ENCODE peak calls at places on chromosomes 2 and 18, in four cellular contexts. T is psoas muscle, O is HFF-Myc, B is bronchial epithelial cell. G is an unnamed sample.

GRCh38 chr2:186576614-186577013 is 13.2 kb upstream of the ITGAV start:
- DNase-seq in B (no peak), T (no peak), O (no peak), G (no peak)

GRCh38 chr2:207861789-207862188 is 92.1 kb upstream of the FZD5 start:
- DNase-seq in O (no peak), B (no peak), T (no peak), G (no peak)

GRCh38 chr2:66714651-66715050 is 279.7 kb downstream of the MEIS1 start:
- DNase-seq in O (no peak), T (no peak), B (no peak), G (no peak)

GRCh38 chr2:144944506-144945230 is 424.7 kb upstream of the ZEB2 start:
- DNase-seq in T (no peak), O (no peak), B (no peak), G (no peak)

GRCh38 chr2:232400244-232401015 is 6.2 kb upstream of the ALPG start:
- DNase-seq in B (no peak), O (no peak), T (no peak), G (no peak)

GRCh38 chr2:85440736-85441135 is 22.2 kb downstream of the SH2D6 start:
- DNase-seq in O (no peak), B (peak), T (no peak), G (no peak)

GRCh38 chr2:75276093-75277055 is 77.1 kb upstream of the TACR1 start:
- DNase-seq in B (peak), O (no peak), T (no peak), G (peak)

GRCh38 chr2:5482929-5483331 is 209.3 kb upstream of the SOX11 start:
- DNase-seq in O (no peak), T (no peak), B (no peak), G (no peak)

GRCh38 chr2:30975156-30975555 is 163.1 kb downstream of the GALNT14 start:
- DNase-seq in O (no peak), B (no peak), T (no peak), G (no peak)

GRCh38 chr2:60312618-60313017 is 240.8 kb downstream of the BCL11A start:
- DNase-seq in T (no peak), B (no peak), O (no peak), G (no peak)

GRCh38 chr18:49648326-49648725 is 86.5 kb downstream of the LIPG start:
- DNase-seq in T (peak), O (no peak), B (no peak), G (no peak)

GRCh38 chr18:46009158-46009866 is 42.2 kb upstream of the EPG5 start:
- DNase-seq in B (no peak), T (no peak), O (no peak), G (no peak)

GRCh38 chr2:141199711-141200110 is 931.1 kb downstream of the LRP1B start:
- DNase-seq in T (no peak), B (no peak), O (no peak), G (no peak)

GRCh38 chr18:34023471-34023870 is 201.2 kb downstream of the NOL4 start:
- DNase-seq in B (peak), T (no peak), O (no peak), G (peak)

GRCh38 chr2:18365346-18365745 is 195.1 kb downstream of the RDH14 start:
- DNase-seq in T (no peak), B (no peak), O (no peak), G (no peak)

GRCh38 chr2:144996225-144996795 is 476.4 kb upstream of the ZEB2 start:
- DNase-seq in B (no peak), T (no peak), O (no peak), G (no peak)

GRCh38 chr18:468841-469796 is 31.4 kb downstream of the COLEC12 start:
- DNase-seq in O (peak), T (no peak), B (no peak), G (no peak)

GRCh38 chr2:105827351-105828096 is 82.8 kb downstream of the NCK2 start:
- DNase-seq in T (no peak), B (peak), O (no peak), G (peak)

GRCh38 chr2:1551905-1552304 is 138.6 kb downstream of the TPO start:
- DNase-seq in B (no peak), T (no peak), O (no peak), G (no peak)

GRCh38 chr2:157837851-157838441 is 38.2 kb downstream of the ACVR1 start:
- DNase-seq in T (peak), O (no peak), B (no peak), G (no peak)

GRCh38 chr2:201403904-201404303 is 46.8 kb upstream of the FLACC1 start:
- DNase-seq in O (no peak), B (peak), T (no peak), G (peak)

GRCh38 chr18:62586781-62587487 is 64.1 kb downstream of the ZCCHC2 start:
- DNase-seq in B (no peak), T (no peak), O (no peak), G (no peak)

GRCh38 chr2:172968061-172968469 is 107.6 kb upstream of the MAP3K20 start:
- DNase-seq in O (peak), B (no peak), T (peak), G (peak)

GRCh38 chr2:52429740-52430139 is 1337.9 kb upstream of the CHAC2 start:
- DNase-seq in O (no peak), B (no peak), T (no peak), G (no peak)

GRCh38 chr18:43314931-43315330 is 37.6 kb upstream of the SYT4 start:
- DNase-seq in B (peak), T (no peak), O (no peak), G (no peak)

GRCh38 chr2:125979886-125980285 is 676.1 kb upstream of the GYPC start:
- DNase-seq in O (no peak), T (no peak), B (no peak), G (no peak)

GRCh38 chr2:223884399-223884798 is 47.0 kb upstream of the AP1S3 start:
- DNase-seq in B (peak), O (no peak), T (no peak), G (no peak)

GRCh38 chr2:106685180-106685897 is 198.2 kb downstream of the CD8B2 start:
- DNase-seq in B (no peak), T (no peak), O (no peak), G (no peak)

GRCh38 chr2:239227661-239228371 is 173.0 kb downstream of the HDAC4 start:
- DNase-seq in O (no peak), T (peak), B (no peak), G (no peak)

GRCh38 chr2:61988462-61989366 is 83.2 kb downstream of the COMMD1 start:
- DNase-seq in T (no peak), O (peak), B (no peak), G (peak)

GRCh38 chr2:224078656-224079055 is 39.6 kb upstream of the SERPINE2 start:
- DNase-seq in O (no peak), B (no peak), T (no peak), G (no peak)

GRCh38 chr2:111068435-111069058 is 52.2 kb upstream of the BCL2L11 start:
- DNase-seq in B (peak), O (no peak), T (no peak), G (peak)

GRCh38 chr18:48560491-48560890 is 21.7 kb downstream of the CTIF start:
- DNase-seq in B (no peak), T (no peak), O (no peak), G (no peak)

GRCh38 chr2:70921839-70922590 is 13.7 kb upstream of the ATP6V1B1 start:
- DNase-seq in O (no peak), T (peak), B (peak), G (no peak)

GRCh38 chr2:40554665-40555294 is 102.9 kb upstream of the SLC8A1 start:
- DNase-seq in O (peak), B (peak), T (peak), G (peak)

GRCh38 chr2:2613279-2614199 is 282.5 kb upstream of the MYT1L start:
- DNase-seq in B (peak), O (no peak), T (peak), G (peak)
- H3K4me3 ChIP-seq in B (peak), O (no peak), T (peak), G (peak)

GRCh38 chr2:56185101-56185581 is 1.4 kb downstream of the CCDC85A start:
- DNase-seq in T (peak), B (no peak), O (no peak), G (no peak)

GRCh38 chr2:56184500-56184996 is 758 bp downstream of the CCDC85A start:
- DNase-seq in B (no peak), O (no peak), T (peak), G (peak)

GRCh38 chr2:56183643-56184499 is at the start of gene CCDC85A:
- DNase-seq in T (peak), O (no peak), B (peak), G (peak)

GRCh38 chr2:56182420-56182819 is 1.4 kb upstream of the CCDC85A start:
- DNase-seq in T (no peak), B (no peak), O (no peak), G (no peak)

GRCh38 chr2:56185582-56186046 is 1.8 kb downstream of the CCDC85A start:
- DNase-seq in B (no peak), T (peak), O (no peak), G (peak)
- TF ChIP-seq CTCF in B (no peak), T (peak), O (no peak), G (peak)

GRCh38 chr2:128375454-128375853 is 56.8 kb upstream of the HS6ST1 start:
- DNase-seq in O (no peak), B (peak), T (no peak), G (peak)
- H3K4me3 ChIP-seq in O (no peak), B (no peak), T (no peak), G (no peak)

GRCh38 chr2:149087751-149088150 is 49.3 kb downstream of the LYPD6B start:
- DNase-seq in B (peak), T (no peak), O (no peak), G (peak)
- TF ChIP-seq CTCF in B (peak), T (no peak), O (peak), G (peak)

GRCh38 chr2:191682148-191682547 is 4.2 kb downstream of the NABP1 start:
- DNase-seq in B (peak), T (no peak), O (no peak), G (peak)
- H3K4me3 ChIP-seq in B (no peak), T (peak), O (peak), G (no peak)

DNA sequence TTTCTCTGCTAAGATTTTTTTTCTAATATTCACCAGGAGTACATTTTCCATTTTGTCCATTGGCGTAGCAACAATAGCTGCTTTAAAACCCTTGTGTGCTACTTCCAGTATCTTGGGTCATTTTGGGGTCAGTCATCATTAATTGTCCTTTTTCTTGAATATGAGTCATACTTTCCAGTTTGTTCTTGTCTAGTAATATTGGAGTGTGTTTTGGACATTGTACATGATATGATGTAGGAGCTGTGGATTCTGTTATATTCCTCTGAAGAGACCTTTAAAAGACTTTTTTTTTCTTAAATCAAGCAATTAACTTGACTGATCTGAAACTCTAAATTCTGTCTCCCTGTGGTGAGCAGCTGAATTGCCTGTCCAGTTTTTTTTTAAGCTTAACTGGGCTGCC is 40.8 kb downstream of the AGPS start:
- DNase-seq in B (peak), O (no peak), T (no peak), G (peak)
- TF ChIP-seq CTCF in B (no peak), O (no peak), T (no peak), G (no peak)

DNA sequence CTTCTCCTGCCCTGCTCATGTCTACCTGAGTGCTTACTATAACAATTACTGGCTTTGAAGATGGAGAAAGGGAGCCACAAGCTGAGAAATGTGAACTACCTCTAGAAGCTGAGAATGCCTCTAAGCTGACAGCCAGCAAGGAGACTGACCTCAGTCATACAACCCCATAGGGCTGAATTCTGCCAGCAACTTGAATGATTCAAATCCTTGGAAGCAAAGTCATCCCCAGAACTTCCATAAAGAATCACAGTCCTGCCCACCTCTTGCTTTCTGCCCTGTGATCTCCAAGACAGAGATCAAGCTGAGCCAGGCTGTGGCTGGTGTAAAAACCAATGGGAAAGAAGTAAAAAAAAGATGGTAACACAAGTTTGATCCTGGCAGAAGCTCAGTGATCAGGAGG is 288.2 kb upstream of the SPHKAP start:
- DNase-seq in T (no peak), B (no peak), O (no peak), G (no peak)
- H3K4me3 ChIP-seq in T (no peak), B (no peak), O (no peak), G (no peak)

G was measured in epithelial cell of esophagus.